ENCODE peak calls at places on chromosome 13, in seven cellular contexts. One of them, this sample, is unnamed.

GRCh38 chr13:42393573-42394360 is 121.8 kb downstream of the AKAP11 start:
- DNase-seq in GM04504: no peak
- DNase-seq in foreskin fibroblast: no peak
- DNase-seq in ELF-1: no peak
- DNase-seq in activated T-helper 1 cell treated with Interleukin-2 at 50 U/mL for 16 hours: no peak
- DNase-seq in cardiac fibroblast: no peak
- DNase-seq in glutamatergic neuron: no peak
- DNase-seq in this sample: no peak

GRCh38 chr13:25432686-25433085 is 60.9 kb downstream of the ATP8A2 start:
- DNase-seq in foreskin fibroblast: no peak
- DNase-seq in glutamatergic neuron: no peak
- DNase-seq in activated T-helper 1 cell treated with Interleukin-2 at 50 U/mL for 16 hours: no peak
- DNase-seq in ELF-1: no peak
- DNase-seq in GM04504: no peak
- DNase-seq in cardiac fibroblast: no peak
- DNase-seq in this sample: no peak

GRCh38 chr13:33509642-33510229 is 224.2 kb upstream of the STARD13 start:
- DNase-seq in cardiac fibroblast: peak
- DNase-seq in glutamatergic neuron: no peak
- DNase-seq in ELF-1: no peak
- DNase-seq in GM04504: peak
- DNase-seq in activated T-helper 1 cell treated with Interleukin-2 at 50 U/mL for 16 hours: no peak
- DNase-seq in foreskin fibroblast: peak
- DNase-seq in this sample: no peak

GRCh38 chr13:29684441-29684840 is 89.0 kb upstream of the SLC7A1 start:
- DNase-seq in activated T-helper 1 cell treated with Interleukin-2 at 50 U/mL for 16 hours: no peak
- DNase-seq in ELF-1: no peak
- DNase-seq in cardiac fibroblast: no peak
- DNase-seq in glutamatergic neuron: no peak
- DNase-seq in foreskin fibroblast: peak
- DNase-seq in GM04504: peak
- DNase-seq in this sample: no peak

GRCh38 chr13:33051632-33052031 is 35.4 kb downstream of the KL start:
- DNase-seq in GM04504: no peak
- DNase-seq in glutamatergic neuron: no peak
- DNase-seq in ELF-1: no peak
- DNase-seq in activated T-helper 1 cell treated with Interleukin-2 at 50 U/mL for 16 hours: no peak
- DNase-seq in cardiac fibroblast: no peak
- DNase-seq in foreskin fibroblast: no peak
- DNase-seq in this sample: no peak

GRCh38 chr13:50685491-50685890 is 158.0 kb downstream of the DLEU7 start:
- DNase-seq in GM04504: no peak
- DNase-seq in activated T-helper 1 cell treated with Interleukin-2 at 50 U/mL for 16 hours: no peak
- DNase-seq in cardiac fibroblast: peak
- DNase-seq in ELF-1: no peak
- DNase-seq in foreskin fibroblast: no peak
- DNase-seq in glutamatergic neuron: no peak
- DNase-seq in this sample: peak

GRCh38 chr13:114065926-114066774 is 66.3 kb downstream of the RASA3 start:
- DNase-seq in cardiac fibroblast: no peak
- DNase-seq in glutamatergic neuron: no peak
- DNase-seq in ELF-1: no peak
- DNase-seq in GM04504: no peak
- DNase-seq in activated T-helper 1 cell treated with Interleukin-2 at 50 U/mL for 16 hours: no peak
- DNase-seq in foreskin fibroblast: no peak
- DNase-seq in this sample: no peak

GRCh38 chr13:111893071-111893606 is 173.8 kb upstream of the SOX1 start:
- DNase-seq in ELF-1: peak
- DNase-seq in foreskin fibroblast: no peak
- DNase-seq in GM04504: no peak
- DNase-seq in glutamatergic neuron: no peak
- DNase-seq in activated T-helper 1 cell treated with Interleukin-2 at 50 U/mL for 16 hours: no peak
- DNase-seq in cardiac fibroblast: no peak
- DNase-seq in this sample: peak

GRCh38 chr13:46352810-46353209 is 34.2 kb downstream of the RUBCNL start:
- DNase-seq in ELF-1: no peak
- DNase-seq in foreskin fibroblast: no peak
- DNase-seq in glutamatergic neuron: no peak
- DNase-seq in GM04504: no peak
- DNase-seq in activated T-helper 1 cell treated with Interleukin-2 at 50 U/mL for 16 hours: no peak
- DNase-seq in cardiac fibroblast: no peak
- DNase-seq in this sample: no peak

GRCh38 chr13:36098080-36098479 is 33.1 kb downstream of the DCLK1 start:
- DNase-seq in activated T-helper 1 cell treated with Interleukin-2 at 50 U/mL for 16 hours: no peak
- DNase-seq in foreskin fibroblast: no peak
- DNase-seq in glutamatergic neuron: no peak
- DNase-seq in ELF-1: no peak
- DNase-seq in cardiac fibroblast: no peak
- DNase-seq in GM04504: no peak
- DNase-seq in this sample: no peak

GRCh38 chr13:41651413-41652068 is 194.2 kb downstream of the RGCC start:
- DNase-seq in activated T-helper 1 cell treated with Interleukin-2 at 50 U/mL for 16 hours: no peak
- DNase-seq in ELF-1: no peak
- DNase-seq in foreskin fibroblast: no peak
- DNase-seq in glutamatergic neuron: no peak
- DNase-seq in cardiac fibroblast: peak
- DNase-seq in GM04504: no peak
- DNase-seq in this sample: no peak

GRCh38 chr13:77506874-77507273 is 28.6 kb upstream of the SCEL start:
- DNase-seq in activated T-helper 1 cell treated with Interleukin-2 at 50 U/mL for 16 hours: no peak
- DNase-seq in foreskin fibroblast: no peak
- DNase-seq in glutamatergic neuron: no peak
- DNase-seq in GM04504: no peak
- DNase-seq in ELF-1: no peak
- DNase-seq in cardiac fibroblast: peak
- DNase-seq in this sample: no peak

GRCh38 chr13:36414461-36414860 is 17.8 kb upstream of the CCNA1 start:
- DNase-seq in GM04504: no peak
- DNase-seq in ELF-1: no peak
- DNase-seq in activated T-helper 1 cell treated with Interleukin-2 at 50 U/mL for 16 hours: no peak
- DNase-seq in foreskin fibroblast: no peak
- DNase-seq in cardiac fibroblast: no peak
- DNase-seq in glutamatergic neuron: no peak
- DNase-seq in this sample: no peak

GRCh38 chr13:90448466-90449037 is 898.9 kb upstream of the MIR17HG start:
- DNase-seq in glutamatergic neuron: no peak
- DNase-seq in ELF-1: no peak
- DNase-seq in GM04504: no peak
- DNase-seq in foreskin fibroblast: no peak
- DNase-seq in activated T-helper 1 cell treated with Interleukin-2 at 50 U/mL for 16 hours: no peak
- DNase-seq in cardiac fibroblast: peak
- DNase-seq in this sample: no peak